ENCODE peak calls at places on chromosome 15, in five cellular contexts. A is AG09309, V is H54, Q is HEK293T, Y is amygdala. X is an unnamed sample.

GRCh38 chr15:31325432-31325975 is 1.1 kb upstream of the KLF13 start:
- DNase-seq in A (no peak), Q (peak; percentile 21), Y (peak; percentile 83), V (peak; percentile 41), X (peak; percentile 80)

GRCh38 chr15:74037171-74038117 is 42.9 kb downstream of the PML start:
- DNase-seq in V (no peak), Q (no peak), Y (no peak), A (no peak), X (no peak)

GRCh38 chr15:28093761-28094535 is 5.2 kb downstream of the OCA2 start:
- DNase-seq in V (no peak), Y (no peak), Q (no peak), A (no peak), X (no peak)

GRCh38 chr15:34810455-34811146 is 15.3 kb upstream of the ACTC1 start:
- DNase-seq in A (peak; percentile 93), Q (no peak), Y (no peak), V (peak; percentile 60), X (no peak)

GRCh38 chr15:57619746-57620145 is 28.0 kb downstream of the MYZAP start:
- DNase-seq in Q (peak; percentile 11), A (no peak), Y (no peak), V (no peak), X (no peak)

GRCh38 chr15:26724381-26724780 is 48.5 kb downstream of the GABRB3 start:
- DNase-seq in A (no peak), Y (no peak), Q (no peak), V (no peak), X (no peak)

GRCh38 chr15:100842756-100843730 is 36.6 kb upstream of the ALDH1A3 start:
- DNase-seq in A (peak; percentile 57), Q (no peak), V (no peak), Y (no peak), X (no peak)

GRCh38 chr15:27677951-27678350 is 421.2 kb downstream of the OCA2 start:
- DNase-seq in A (no peak), Y (no peak), Q (no peak), V (no peak), X (no peak)

GRCh38 chr15:71610991-71611720 is 199.2 kb upstream of the NR2E3 start:
- DNase-seq in Q (no peak), V (no peak), Y (no peak), A (no peak), X (no peak)

GRCh38 chr15:63420333-63420741 is 38.7 kb upstream of the CA12 start:
- DNase-seq in Q (peak; percentile 11), Y (no peak), A (no peak), V (no peak), X (no peak)

GRCh38 chr15:49467782-49468181 is 44.7 kb downstream of the FGF7 start:
- DNase-seq in V (no peak), A (no peak), Q (no peak), Y (no peak), X (no peak)

X was measured in dorsolateral prefrontal cortex.